ENCODE peak calls at places on chromosomes 1 and 21, in ten cellular contexts. G is sigmoid colon, O is ascending aorta, K is heart left ventricle, V is GM23248, P is esophagus squamous epithelium, A is neural progenitor cell, Y is H9, H is left lung, J is HCT116. D is an unnamed sample. For H3K27me3 and H3K4me1, the result is how much of the 10 kb centered on the place peaks cover.

GRCh38 chr1:178869114-178869697 is 1.7 kb downstream of the ANGPTL1 start:
- DNase-seq in G (no peak), O (no peak), K (no peak), V (peak), P (no peak), A (peak), Y (no peak), H (no peak), J (no peak), D (no peak)

GRCh38 chr1:63797056-63797726 is 23.4 kb downstream of the ROR1 start:
- DNase-seq in G (no peak), O (no peak), K (no peak), V (peak), P (no peak), A (no peak), Y (no peak), H (no peak), J (no peak), D (no peak)

GRCh38 chr1:100443739-100444571 is 91.6 kb downstream of the CDC14A start:
- DNase-seq in G (peak), O (no peak), K (no peak), V (peak), P (no peak), A (no peak), Y (no peak), H (no peak), J (no peak), D (no peak)

GRCh38 chr1:150235436-150235851 is 468 bp downstream of the ANP32E start:
- DNase-seq in G (no peak), O (no peak), K (no peak), V (peak), P (no peak), A (peak), Y (no peak), H (no peak), J (no peak), D (no peak)

GRCh38 chr1:164794310-164794709 is 235.3 kb downstream of the PBX1 start:
- DNase-seq in G (peak), O (peak), K (no peak), V (peak), P (no peak), A (no peak), Y (no peak), H (no peak), J (no peak), D (peak)

GRCh38 chr1:21499283-21499945 is 9.8 kb upstream of the ALPL start:
- DNase-seq in G (no peak), O (no peak), K (no peak), V (peak), P (no peak), A (no peak), Y (no peak), H (no peak), J (no peak), D (no peak)

GRCh38 chr1:24540051-24540905 is 15.6 kb upstream of the NCMAP start:
- DNase-seq in G (no peak), O (no peak), K (no peak), V (no peak), P (no peak), A (no peak), Y (no peak), H (no peak), J (no peak), D (no peak)

GRCh38 chr21:36745459-36745858 is 46.5 kb downstream of the SIM2 start:
- DNase-seq in G (no peak), O (no peak), K (no peak), V (no peak), P (no peak), A (no peak), Y (no peak), H (no peak), J (no peak), D (no peak)

GRCh38 chr1:112264553-112264952 is 131.5 kb upstream of the CTTNBP2NL start:
- DNase-seq in G (no peak), O (no peak), K (no peak), V (no peak), P (no peak), A (no peak), Y (no peak), H (no peak), J (no peak), D (no peak)

GRCh38 chr1:115727706-115728249 is 40.7 kb downstream of the CASQ2 start:
- DNase-seq in G (peak), O (peak), K (peak), V (peak), P (no peak), A (peak), Y (no peak), H (peak), J (no peak), D (peak)

GRCh38 chr1:78619803-78620579 is at the start of gene IFI44L:
- DNase-seq in G (no peak), O (no peak), K (peak), V (peak), P (no peak), A (no peak), Y (no peak), H (no peak), J (no peak), D (peak)

GRCh38 chr1:167325151-167325550 is 104.5 kb downstream of the POU2F1 start:
- DNase-seq in G (no peak), O (no peak), K (no peak), V (no peak), P (no peak), A (no peak), Y (no peak), H (no peak), J (no peak), D (no peak)

GRCh38 chr1:31745071-31745897 is 18.9 kb downstream of the ADGRB2 start:
- DNase-seq in G (peak), O (no peak), K (peak), V (peak), P (no peak), A (peak), Y (peak), H (no peak), J (no peak), D (peak)

GRCh38 chr1:16171314-16172223 is 15.7 kb upstream of the EPHA2 start:
- DNase-seq in G (no peak), O (no peak), K (no peak), V (no peak), P (no peak), A (no peak), Y (no peak), H (no peak), J (no peak), D (no peak)

GRCh38 chr1:155277896-155278688 is 829 bp downstream of the HCN3 start:
- DNase-seq in G (peak), O (no peak), K (no peak), V (peak), P (no peak), A (peak), Y (peak), H (no peak), J (no peak), D (peak)

GRCh38 chr1:245888809-245889208 is 618.3 kb downstream of the SMYD3 start:
- DNase-seq in G (no peak), O (no peak), K (no peak), V (peak), P (no peak), A (peak), Y (no peak), H (no peak), J (peak), D (peak)

GRCh38 chr1:64183380-64183984 is 19.9 kb upstream of the UBE2U start:
- DNase-seq in G (peak), O (no peak), K (no peak), V (no peak), P (no peak), A (no peak), Y (peak), H (no peak), J (no peak), D (no peak)

GRCh38 chr1:22471078-22471477 is 19.4 kb downstream of the ZBTB40 start:
- DNase-seq in G (peak), O (no peak), K (no peak), V (peak), P (no peak), A (no peak), Y (no peak), H (no peak), J (no peak), D (no peak)

GRCh38 chr1:38071530-38072266 is 25.1 kb upstream of the POU3F1 start:
- DNase-seq in G (no peak), O (no peak), K (no peak), V (peak), P (no peak), A (no peak), Y (no peak), H (no peak), J (no peak), D (peak)

GRCh38 chr1:14718476-14718875 is 120.0 kb downstream of the KAZN start:
- DNase-seq in G (no peak), O (no peak), K (no peak), V (no peak), P (no peak), A (no peak), Y (no peak), H (no peak), J (no peak), D (no peak)

GRCh38 chr1:31750858-31751638 is 13.1 kb downstream of the ADGRB2 start:
- DNase-seq in G (no peak), O (no peak), K (no peak), V (peak), P (no peak), A (no peak), Y (no peak), H (no peak), J (no peak), D (no peak)

GRCh38 chr1:60978421-60979357 is 103.7 kb upstream of the NFIA start:
- DNase-seq in G (no peak), O (no peak), K (no peak), V (peak), P (no peak), A (no peak), Y (peak), H (no peak), J (no peak), D (no peak)

GRCh38 chr1:209926045-209926444 is 12.0 kb upstream of the SYT14 start:
- DNase-seq in G (no peak), O (no peak), K (no peak), V (peak), P (no peak), A (no peak), Y (no peak), H (no peak), J (no peak), D (peak)

GRCh38 chr1:47805020-47805419 is 192.2 kb downstream of the TRABD2B start:
- DNase-seq in G (no peak), O (no peak), K (no peak), V (no peak), P (no peak), A (no peak), Y (no peak), H (no peak), J (no peak), D (no peak)

GRCh38 chr1:54542120-54542961 is 5.7 kb upstream of the ACOT11 start:
- DNase-seq in G (peak), O (peak), K (peak), V (peak), P (no peak), A (peak), Y (peak), H (peak), J (peak), D (peak)

GRCh38 chr1:166189126-166189525 is 22.3 kb upstream of the FAM78B start:
- DNase-seq in G (no peak), O (no peak), K (no peak), V (no peak), P (no peak), A (no peak), Y (no peak), H (no peak), J (no peak), D (no peak)

GRCh38 chr1:102190429-102190828 is 193.7 kb upstream of the OLFM3 start:
- DNase-seq in G (no peak), O (no peak), K (no peak), V (no peak), P (no peak), A (no peak), Y (no peak), H (no peak), J (no peak), D (no peak)

GRCh38 chr1:28893403-28894102 is 20.8 kb upstream of the EPB41 start:
- DNase-seq in G (no peak), O (no peak), K (no peak), V (peak), P (no peak), A (peak), Y (peak), H (no peak), J (no peak), D (no peak)

GRCh38 chr1:63651110-63651776 is 58.0 kb downstream of the PGM1 start:
- DNase-seq in G (no peak), O (no peak), K (no peak), V (peak), P (no peak), A (no peak), Y (no peak), H (peak), J (no peak), D (peak)

GRCh38 chr1:200670215-200671118 is 760 bp upstream of the DDX59 start:
- DNase-seq in G (no peak), O (no peak), K (no peak), V (peak), P (no peak), A (peak), Y (no peak), H (peak), J (peak), D (no peak)

GRCh38 chr1:91121366-91121765 is 99.5 kb upstream of the ZNF644 start:
- DNase-seq in G (no peak), O (no peak), K (no peak), V (no peak), P (no peak), A (no peak), Y (no peak), H (no peak), J (no peak), D (no peak)

GRCh38 chr1:79151006-79151796 is 144.7 kb upstream of the ADGRL4 start:
- DNase-seq in G (no peak), O (no peak), K (no peak), V (no peak), P (no peak), A (no peak), Y (no peak), H (no peak), J (no peak), D (peak)

GRCh38 chr21:42272109-42272962 is 42.9 kb downstream of the TFF3 start:
- DNase-seq in G (no peak), O (no peak), K (no peak), V (no peak), P (no peak), A (no peak), Y (no peak), H (no peak), J (no peak), D (no peak)

GRCh38 chr1:46301406-46302090 is 1.9 kb downstream of the LRRC41 start:
- DNase-seq in G (peak), O (no peak), K (no peak), V (peak), P (no peak), A (peak), Y (peak), H (peak), J (no peak), D (peak)

GRCh38 chr1:121558514-121558913 is 373.7 kb downstream of the SRGAP2C start:
- DNase-seq in G (no peak), O (no peak), K (no peak), V (peak), P (no peak), A (peak), Y (no peak), H (no peak), J (no peak), D (peak)

GRCh38 chr21:35350965-35351364 is 301.9 kb upstream of the RUNX1 start:
- DNase-seq in G (no peak), O (no peak), K (no peak), V (peak), P (no peak), A (no peak), Y (no peak), H (no peak), J (no peak), D (peak)

GRCh38 chr1:22332166-22332717 is 119.4 kb upstream of the ZBTB40 start:
- DNase-seq in G (no peak), O (no peak), K (no peak), V (peak), P (no peak), A (no peak), Y (no peak), H (no peak), J (no peak), D (no peak)

GRCh38 chr21:45997495-45998275 is 16.1 kb downstream of the COL6A1 start:
- DNase-seq in G (peak), O (no peak), K (peak), V (no peak), P (no peak), A (no peak), Y (no peak), H (peak), J (no peak), D (no peak)

DNA sequence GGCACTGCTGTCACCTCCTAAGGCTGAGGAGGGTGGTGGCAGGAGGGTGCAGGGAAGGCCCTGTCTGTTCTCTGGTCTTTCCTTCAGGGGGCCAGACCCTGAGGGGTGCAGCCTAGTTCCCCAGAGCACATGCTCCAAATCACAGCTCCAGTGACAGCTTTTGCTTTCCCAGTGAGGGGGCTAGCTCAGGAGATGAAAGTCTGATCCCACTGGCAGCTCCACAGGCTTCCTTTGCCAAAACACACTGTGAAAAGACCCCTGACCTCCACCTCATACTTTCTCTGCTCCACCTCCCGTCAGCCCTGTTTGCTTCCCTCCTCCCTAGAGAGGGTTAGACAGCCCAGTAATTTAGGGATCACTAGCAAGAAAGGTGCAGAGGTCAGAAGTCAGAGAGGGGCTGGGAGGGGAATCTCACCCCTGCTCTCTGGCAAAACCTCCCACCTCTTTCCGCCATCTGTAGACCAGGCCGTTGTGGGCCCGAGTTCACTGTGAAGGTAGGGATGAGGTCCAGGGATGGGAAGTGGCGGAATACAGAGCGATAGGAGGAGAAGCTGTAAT is 62.8 kb downstream of the PLXNA2 start:
- DNase-seq in G (no peak), O (no peak), K (no peak), V (no peak), P (no peak), A (no peak), Y (no peak), H (no peak), J (no peak), D (no peak)
- H3K27ac ChIP-seq in G (no peak), O (no peak), K (peak), V (no peak), P (peak), A (no peak), Y (no peak), H (peak), J (no peak), D (no peak)

DNA sequence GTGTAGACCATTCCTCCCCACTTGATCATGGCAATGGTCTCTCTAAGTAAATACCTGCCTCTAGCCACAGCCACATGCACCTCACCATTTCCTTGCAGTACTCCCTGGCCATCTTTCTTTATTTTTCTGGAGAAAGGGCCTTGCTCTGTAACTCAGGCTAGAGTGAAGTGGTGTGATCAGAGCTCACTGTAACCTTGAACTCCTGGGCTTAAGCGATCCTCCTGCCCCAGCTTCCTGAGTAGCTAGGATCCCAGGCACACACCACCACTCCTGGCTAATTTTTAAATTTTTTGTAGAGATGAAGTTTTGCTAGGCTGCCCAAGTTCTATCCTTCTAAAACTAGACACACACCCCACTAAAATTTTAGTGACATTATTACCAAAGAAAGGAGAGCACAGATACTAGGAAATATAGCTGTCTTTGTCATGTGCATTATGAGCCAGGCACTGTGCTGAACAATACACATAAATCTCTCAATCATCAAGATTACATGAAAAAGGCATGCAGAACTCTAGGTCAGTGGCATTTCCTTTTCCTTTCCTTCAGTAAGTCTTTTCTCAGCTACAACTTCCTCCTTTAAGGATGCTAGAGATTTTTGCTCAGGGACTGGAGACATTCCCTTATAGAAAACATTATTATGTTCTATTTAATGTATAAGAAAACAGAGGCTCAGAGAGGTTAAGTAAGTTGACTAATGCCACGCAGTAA is 95.0 kb upstream of the SERBP1 start:
- DNase-seq in G (no peak), O (no peak), K (no peak), V (no peak), P (no peak), A (no peak), Y (no peak), H (no peak), J (no peak), D (no peak)
- H3K27me3 ChIP-seq in G (under half), O (under half), K (under half), V (under half), P (under half), A (under half), Y (under half), H (under half), J (under half), D (under half)

DNA sequence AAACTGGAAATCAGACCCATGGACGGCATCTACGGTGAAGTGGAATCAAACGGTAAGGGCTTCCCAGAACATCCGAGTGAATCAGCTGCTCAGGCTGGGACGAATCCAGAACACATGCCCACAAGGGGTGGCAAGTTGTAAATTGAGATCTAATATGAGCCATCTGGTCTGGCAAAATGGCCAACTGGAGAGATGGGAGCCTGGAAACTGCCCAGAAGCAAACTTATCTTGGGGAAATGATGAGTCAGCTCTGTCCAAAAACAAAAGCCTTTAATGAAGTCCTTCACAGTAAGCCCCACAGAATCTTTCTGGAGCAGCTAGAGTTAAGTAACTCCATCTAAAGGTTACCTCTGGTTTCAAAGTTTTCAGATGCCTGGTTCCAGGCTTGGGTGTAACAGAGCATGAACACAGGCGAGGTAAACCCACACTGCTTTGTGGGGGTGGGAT is 10.6 kb upstream of the SRP9 start:
- DNase-seq in G (peak), O (no peak), K (no peak), V (peak), P (no peak), A (no peak), Y (no peak), H (no peak), J (no peak), D (peak)
- H3K4me1 ChIP-seq in G (half or more), O (under half), K (half or more), V (half or more), P (under half), A (under half), Y (under half), H (under half), J (under half), D (under half)

DNA sequence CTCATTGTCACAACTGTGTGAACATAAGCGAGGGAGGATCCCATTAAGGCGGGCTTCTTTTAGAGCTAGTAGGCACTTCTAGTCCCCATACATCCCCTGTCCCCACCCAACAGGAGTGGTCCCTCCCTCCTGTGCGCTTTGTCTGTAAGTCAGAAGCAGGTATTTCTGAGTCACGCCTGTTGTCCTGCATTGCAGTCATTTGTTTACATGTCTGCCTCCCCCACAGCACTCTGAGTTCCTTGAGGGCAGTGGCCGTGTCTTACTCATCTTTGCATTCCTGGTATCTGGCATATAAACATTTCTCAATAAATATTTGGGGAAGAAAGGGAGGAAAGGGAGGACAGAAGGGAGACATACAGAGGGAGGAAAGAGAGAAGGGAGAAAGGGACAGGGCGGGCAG is 40.3 kb downstream of the PLEKHA6 start:
- DNase-seq in G (no peak), O (no peak), K (no peak), V (peak), P (no peak), A (no peak), Y (no peak), H (no peak), J (peak), D (peak)
- H3K27ac ChIP-seq in G (peak), O (no peak), K (no peak), V (peak), P (peak), A (no peak), Y (no peak), H (no peak), J (no peak), D (peak)

D was measured in foreskin keratinocyte.